ENCODE peak calls at places on chromosome X, in seven cellular contexts. One of them, this sample, is unnamed.

GRCh38 chrX:52870041-52870440 is 2.2 kb upstream of the XAGE3 start:
- DNase-seq in GM12865: no peak
- DNase-seq in immature natural killer cell: no peak
- DNase-seq in BJ: no peak
- DNase-seq in stimulated activated CD4-positive, alpha-beta T cell treated with anti-CD3 and anti-CD28 coated beads, Interleukin-15, amount 100 ng/mL, for 1 hour: no peak
- DNase-seq in cardiac muscle cell: no peak
- DNase-seq in MV-4-11: no peak
- DNase-seq in this sample: no peak

GRCh38 chrX:8075606-8076005 is 95.5 kb downstream of the VCX2 start:
- DNase-seq in MV-4-11: no peak
- DNase-seq in stimulated activated CD4-positive, alpha-beta T cell treated with anti-CD3 and anti-CD28 coated beads, Interleukin-15, amount 100 ng/mL, for 1 hour: no peak
- DNase-seq in cardiac muscle cell: no peak
- DNase-seq in immature natural killer cell: no peak
- DNase-seq in GM12865: no peak
- DNase-seq in BJ: no peak
- DNase-seq in this sample: no peak

GRCh38 chrX:66900886-66901285 is 262.0 kb upstream of the EDA2R start:
- DNase-seq in stimulated activated CD4-positive, alpha-beta T cell treated with anti-CD3 and anti-CD28 coated beads, Interleukin-15, amount 100 ng/mL, for 1 hour: no peak
- DNase-seq in BJ: no peak
- DNase-seq in cardiac muscle cell: no peak
- DNase-seq in immature natural killer cell: no peak
- DNase-seq in MV-4-11: no peak
- DNase-seq in GM12865: no peak
- DNase-seq in this sample: no peak

GRCh38 chrX:121000589-121000988 is 15.0 kb upstream of the CT47A1 start:
- DNase-seq in cardiac muscle cell: no peak
- DNase-seq in immature natural killer cell: no peak
- DNase-seq in MV-4-11: peak; percentile 6
- DNase-seq in stimulated activated CD4-positive, alpha-beta T cell treated with anti-CD3 and anti-CD28 coated beads, Interleukin-15, amount 100 ng/mL, for 1 hour: no peak
- DNase-seq in GM12865: peak; percentile 37
- DNase-seq in BJ: no peak
- DNase-seq in this sample: no peak

GRCh38 chrX:42237956-42238355 is 314.6 kb upstream of the CASK start:
- DNase-seq in cardiac muscle cell: no peak
- DNase-seq in GM12865: no peak
- DNase-seq in immature natural killer cell: no peak
- DNase-seq in BJ: no peak
- DNase-seq in stimulated activated CD4-positive, alpha-beta T cell treated with anti-CD3 and anti-CD28 coated beads, Interleukin-15, amount 100 ng/mL, for 1 hour: no peak
- DNase-seq in MV-4-11: no peak
- DNase-seq in this sample: no peak

GRCh38 chrX:85994228-85994627 is 53.1 kb downstream of the CHM start:
- DNase-seq in MV-4-11: no peak
- DNase-seq in BJ: no peak
- DNase-seq in cardiac muscle cell: no peak
- DNase-seq in stimulated activated CD4-positive, alpha-beta T cell treated with anti-CD3 and anti-CD28 coated beads, Interleukin-15, amount 100 ng/mL, for 1 hour: no peak
- DNase-seq in immature natural killer cell: no peak
- DNase-seq in GM12865: no peak
- DNase-seq in this sample: no peak

GRCh38 chrX:135480076-135480475 is 40.4 kb upstream of the INTS6L start:
- DNase-seq in GM12865: no peak
- DNase-seq in cardiac muscle cell: no peak
- DNase-seq in MV-4-11: no peak
- DNase-seq in BJ: no peak
- DNase-seq in immature natural killer cell: no peak
- DNase-seq in stimulated activated CD4-positive, alpha-beta T cell treated with anti-CD3 and anti-CD28 coated beads, Interleukin-15, amount 100 ng/mL, for 1 hour: no peak
- DNase-seq in this sample: no peak

GRCh38 chrX:150548684-150549083 is 19.7 kb upstream of the MTM1 start:
- DNase-seq in cardiac muscle cell: no peak
- DNase-seq in immature natural killer cell: peak; percentile 32
- DNase-seq in MV-4-11: peak; percentile 46
- DNase-seq in GM12865: no peak
- DNase-seq in BJ: no peak
- DNase-seq in stimulated activated CD4-positive, alpha-beta T cell treated with anti-CD3 and anti-CD28 coated beads, Interleukin-15, amount 100 ng/mL, for 1 hour: no peak
- DNase-seq in this sample: no peak

GRCh38 chrX:121831601-121832000 is 784.2 kb downstream of the GLUD2 start:
- DNase-seq in cardiac muscle cell: no peak
- DNase-seq in MV-4-11: no peak
- DNase-seq in immature natural killer cell: no peak
- DNase-seq in BJ: no peak
- DNase-seq in GM12865: no peak
- DNase-seq in stimulated activated CD4-positive, alpha-beta T cell treated with anti-CD3 and anti-CD28 coated beads, Interleukin-15, amount 100 ng/mL, for 1 hour: no peak
- DNase-seq in this sample: no peak

GRCh38 chrX:140040397-140040796 is 75.1 kb upstream of the CXorf66 start:
- DNase-seq in BJ: no peak
- DNase-seq in stimulated activated CD4-positive, alpha-beta T cell treated with anti-CD3 and anti-CD28 coated beads, Interleukin-15, amount 100 ng/mL, for 1 hour: no peak
- DNase-seq in cardiac muscle cell: no peak
- DNase-seq in GM12865: no peak
- DNase-seq in immature natural killer cell: no peak
- DNase-seq in MV-4-11: peak; percentile 24
- DNase-seq in this sample: peak; percentile 0

GRCh38 chrX:155874571-155875244 is 6.4 kb upstream of the VAMP7 start:
- DNase-seq in MV-4-11: no peak
- DNase-seq in immature natural killer cell: no peak
- DNase-seq in stimulated activated CD4-positive, alpha-beta T cell treated with anti-CD3 and anti-CD28 coated beads, Interleukin-15, amount 100 ng/mL, for 1 hour: no peak
- DNase-seq in cardiac muscle cell: no peak
- DNase-seq in GM12865: no peak
- DNase-seq in BJ: no peak
- DNase-seq in this sample: no peak

GRCh38 chrX:68894142-68894512 is 65.3 kb downstream of the EFNB1 start:
- DNase-seq in BJ: no peak
- DNase-seq in cardiac muscle cell: no peak
- DNase-seq in MV-4-11: no peak
- DNase-seq in stimulated activated CD4-positive, alpha-beta T cell treated with anti-CD3 and anti-CD28 coated beads, Interleukin-15, amount 100 ng/mL, for 1 hour: no peak
- DNase-seq in immature natural killer cell: no peak
- DNase-seq in GM12865: no peak
- DNase-seq in this sample: no peak

GRCh38 chrX:66200855-66201795 is 37.1 kb downstream of the HEPH start:
- DNase-seq in cardiac muscle cell: no peak
- DNase-seq in BJ: no peak
- DNase-seq in immature natural killer cell: no peak
- DNase-seq in MV-4-11: peak; percentile 4
- DNase-seq in stimulated activated CD4-positive, alpha-beta T cell treated with anti-CD3 and anti-CD28 coated beads, Interleukin-15, amount 100 ng/mL, for 1 hour: no peak
- DNase-seq in GM12865: peak; percentile 9
- DNase-seq in this sample: no peak

GRCh38 chrX:65587616-65588526 is 53.3 kb upstream of the LAS1L start:
- DNase-seq in stimulated activated CD4-positive, alpha-beta T cell treated with anti-CD3 and anti-CD28 coated beads, Interleukin-15, amount 100 ng/mL, for 1 hour: no peak
- DNase-seq in BJ: no peak
- DNase-seq in immature natural killer cell: no peak
- DNase-seq in MV-4-11: no peak
- DNase-seq in cardiac muscle cell: no peak
- DNase-seq in GM12865: no peak
- DNase-seq in this sample: no peak

GRCh38 chrX:40151211-40152172 is 53.7 kb upstream of the BCOR start:
- DNase-seq in BJ: no peak
- DNase-seq in GM12865: no peak
- DNase-seq in stimulated activated CD4-positive, alpha-beta T cell treated with anti-CD3 and anti-CD28 coated beads, Interleukin-15, amount 100 ng/mL, for 1 hour: no peak
- DNase-seq in MV-4-11: no peak
- DNase-seq in cardiac muscle cell: peak; percentile 81
- DNase-seq in immature natural killer cell: no peak
- DNase-seq in this sample: no peak

This sample was measured in HTR-8/SVneo.